ENCODE peak calls at places on chromosomes 16 and 17, in nine cellular contexts. One of them, this sample, is unnamed. For H3K27me3, the result is how much of the 10 kb centered on the place peaks cover.

GRCh38 chr16:30394603-30395154 is 541 bp upstream of the ZNF48 start:
- DNase-seq in AG04450: no peak
- DNase-seq in NT2/D1: no peak
- DNase-seq in CD8-positive, alpha-beta T cell: no peak
- DNase-seq in CD8-positive, alpha-beta memory T cell: no peak
- DNase-seq in right cardiac atrium: peak
- DNase-seq in Peyer's patch: no peak
- DNase-seq in left lung: no peak
- DNase-seq in brain microvascular endothelial cell: peak
- DNase-seq in this sample: no peak

GRCh38 chr17:19258371-19258770 is 21.2 kb downstream of the EPN2 start:
- DNase-seq in AG04450: no peak
- DNase-seq in NT2/D1: no peak
- DNase-seq in CD8-positive, alpha-beta T cell: no peak
- DNase-seq in CD8-positive, alpha-beta memory T cell: no peak
- DNase-seq in right cardiac atrium: no peak
- DNase-seq in Peyer's patch: no peak
- DNase-seq in left lung: no peak
- DNase-seq in brain microvascular endothelial cell: no peak
- DNase-seq in this sample: no peak

GRCh38 chr16:67150058-67150832 is 553 bp downstream of the B3GNT9 start:
- DNase-seq in AG04450: no peak
- DNase-seq in NT2/D1: no peak
- DNase-seq in CD8-positive, alpha-beta T cell: no peak
- DNase-seq in CD8-positive, alpha-beta memory T cell: peak
- DNase-seq in right cardiac atrium: peak
- DNase-seq in Peyer's patch: no peak
- DNase-seq in left lung: no peak
- DNase-seq in brain microvascular endothelial cell: peak
- DNase-seq in this sample: peak

GRCh38 chr17:79948918-79949645 is 86.6 kb downstream of the TBC1D16 start:
- DNase-seq in AG04450: no peak
- DNase-seq in NT2/D1: no peak
- DNase-seq in CD8-positive, alpha-beta T cell: no peak
- DNase-seq in CD8-positive, alpha-beta memory T cell: no peak
- DNase-seq in right cardiac atrium: no peak
- DNase-seq in Peyer's patch: peak
- DNase-seq in left lung: no peak
- DNase-seq in brain microvascular endothelial cell: no peak
- DNase-seq in this sample: no peak

GRCh38 chr17:58447039-58447975 is 30.0 kb upstream of the RNF43 start:
- DNase-seq in AG04450: peak
- DNase-seq in NT2/D1: peak
- DNase-seq in CD8-positive, alpha-beta T cell: peak
- DNase-seq in CD8-positive, alpha-beta memory T cell: peak
- DNase-seq in right cardiac atrium: peak
- DNase-seq in Peyer's patch: peak
- DNase-seq in left lung: peak
- DNase-seq in brain microvascular endothelial cell: peak
- DNase-seq in this sample: peak

GRCh38 chr16:25340973-25341372 is 83.3 kb upstream of the ZKSCAN2 start:
- DNase-seq in AG04450: no peak
- DNase-seq in NT2/D1: no peak
- DNase-seq in CD8-positive, alpha-beta T cell: no peak
- DNase-seq in CD8-positive, alpha-beta memory T cell: no peak
- DNase-seq in right cardiac atrium: no peak
- DNase-seq in Peyer's patch: no peak
- DNase-seq in left lung: no peak
- DNase-seq in brain microvascular endothelial cell: no peak
- DNase-seq in this sample: no peak

GRCh38 chr16:1481906-1482835 is 6.6 kb downstream of the PTX4 start:
- DNase-seq in AG04450: no peak
- DNase-seq in NT2/D1: no peak
- DNase-seq in CD8-positive, alpha-beta T cell: no peak
- DNase-seq in CD8-positive, alpha-beta memory T cell: no peak
- DNase-seq in right cardiac atrium: no peak
- DNase-seq in Peyer's patch: no peak
- DNase-seq in left lung: no peak
- DNase-seq in brain microvascular endothelial cell: no peak
- DNase-seq in this sample: peak

GRCh38 chr16:49463529-49463928 is 89.9 kb downstream of the C16orf78 start:
- DNase-seq in AG04450: no peak
- DNase-seq in NT2/D1: no peak
- DNase-seq in CD8-positive, alpha-beta T cell: peak
- DNase-seq in CD8-positive, alpha-beta memory T cell: peak
- DNase-seq in right cardiac atrium: no peak
- DNase-seq in Peyer's patch: peak
- DNase-seq in left lung: peak
- DNase-seq in brain microvascular endothelial cell: no peak
- DNase-seq in this sample: no peak

GRCh38 chr16:1183235-1183907 is 30.5 kb downstream of the CACNA1H start:
- DNase-seq in AG04450: peak
- DNase-seq in NT2/D1: peak
- DNase-seq in CD8-positive, alpha-beta T cell: no peak
- DNase-seq in CD8-positive, alpha-beta memory T cell: no peak
- DNase-seq in right cardiac atrium: peak
- DNase-seq in Peyer's patch: no peak
- DNase-seq in left lung: peak
- DNase-seq in brain microvascular endothelial cell: peak
- DNase-seq in this sample: no peak

GRCh38 chr17:38747385-38748328 is 479 bp downstream of the PCGF2 start:
- DNase-seq in AG04450: no peak
- DNase-seq in NT2/D1: no peak
- DNase-seq in CD8-positive, alpha-beta T cell: no peak
- DNase-seq in CD8-positive, alpha-beta memory T cell: no peak
- DNase-seq in right cardiac atrium: peak
- DNase-seq in Peyer's patch: peak
- DNase-seq in left lung: no peak
- DNase-seq in brain microvascular endothelial cell: no peak
- DNase-seq in this sample: no peak

GRCh38 chr16:19431636-19432340 is 14.1 kb downstream of the TMC5 start:
- DNase-seq in AG04450: no peak
- DNase-seq in NT2/D1: no peak
- DNase-seq in CD8-positive, alpha-beta T cell: no peak
- DNase-seq in CD8-positive, alpha-beta memory T cell: no peak
- DNase-seq in right cardiac atrium: no peak
- DNase-seq in Peyer's patch: peak
- DNase-seq in left lung: no peak
- DNase-seq in brain microvascular endothelial cell: no peak
- DNase-seq in this sample: peak

GRCh38 chr17:35460354-35460851 is 11.8 kb upstream of the SLFN13 start:
- DNase-seq in AG04450: no peak
- DNase-seq in NT2/D1: no peak
- DNase-seq in CD8-positive, alpha-beta T cell: peak
- DNase-seq in CD8-positive, alpha-beta memory T cell: peak
- DNase-seq in right cardiac atrium: peak
- DNase-seq in Peyer's patch: peak
- DNase-seq in left lung: peak
- DNase-seq in brain microvascular endothelial cell: no peak
- DNase-seq in this sample: peak

GRCh38 chr17:75102385-75102821 is 7.4 kb upstream of the ARMC7 start:
- DNase-seq in AG04450: no peak
- DNase-seq in NT2/D1: no peak
- DNase-seq in CD8-positive, alpha-beta T cell: no peak
- DNase-seq in CD8-positive, alpha-beta memory T cell: no peak
- DNase-seq in right cardiac atrium: no peak
- DNase-seq in Peyer's patch: peak
- DNase-seq in left lung: no peak
- DNase-seq in brain microvascular endothelial cell: no peak
- DNase-seq in this sample: no peak

GRCh38 chr17:9363440-9364350 is 211.9 kb downstream of the STX8 start:
- DNase-seq in AG04450: no peak
- DNase-seq in NT2/D1: no peak
- DNase-seq in CD8-positive, alpha-beta T cell: no peak
- DNase-seq in CD8-positive, alpha-beta memory T cell: no peak
- DNase-seq in right cardiac atrium: no peak
- DNase-seq in Peyer's patch: no peak
- DNase-seq in left lung: no peak
- DNase-seq in brain microvascular endothelial cell: peak
- DNase-seq in this sample: peak

GRCh38 chr16:57297856-57298255 is 13.4 kb upstream of the PLLP start:
- DNase-seq in AG04450: no peak
- DNase-seq in NT2/D1: no peak
- DNase-seq in CD8-positive, alpha-beta T cell: peak
- DNase-seq in CD8-positive, alpha-beta memory T cell: peak
- DNase-seq in right cardiac atrium: no peak
- DNase-seq in Peyer's patch: peak
- DNase-seq in left lung: no peak
- DNase-seq in brain microvascular endothelial cell: no peak
- DNase-seq in this sample: no peak

GRCh38 chr17:31573047-31573446 is 181.6 kb downstream of the RAB11FIP4 start:
- DNase-seq in AG04450: no peak
- DNase-seq in NT2/D1: no peak
- DNase-seq in CD8-positive, alpha-beta T cell: no peak
- DNase-seq in CD8-positive, alpha-beta memory T cell: no peak
- DNase-seq in right cardiac atrium: no peak
- DNase-seq in Peyer's patch: no peak
- DNase-seq in left lung: no peak
- DNase-seq in brain microvascular endothelial cell: no peak
- DNase-seq in this sample: no peak

DNA sequence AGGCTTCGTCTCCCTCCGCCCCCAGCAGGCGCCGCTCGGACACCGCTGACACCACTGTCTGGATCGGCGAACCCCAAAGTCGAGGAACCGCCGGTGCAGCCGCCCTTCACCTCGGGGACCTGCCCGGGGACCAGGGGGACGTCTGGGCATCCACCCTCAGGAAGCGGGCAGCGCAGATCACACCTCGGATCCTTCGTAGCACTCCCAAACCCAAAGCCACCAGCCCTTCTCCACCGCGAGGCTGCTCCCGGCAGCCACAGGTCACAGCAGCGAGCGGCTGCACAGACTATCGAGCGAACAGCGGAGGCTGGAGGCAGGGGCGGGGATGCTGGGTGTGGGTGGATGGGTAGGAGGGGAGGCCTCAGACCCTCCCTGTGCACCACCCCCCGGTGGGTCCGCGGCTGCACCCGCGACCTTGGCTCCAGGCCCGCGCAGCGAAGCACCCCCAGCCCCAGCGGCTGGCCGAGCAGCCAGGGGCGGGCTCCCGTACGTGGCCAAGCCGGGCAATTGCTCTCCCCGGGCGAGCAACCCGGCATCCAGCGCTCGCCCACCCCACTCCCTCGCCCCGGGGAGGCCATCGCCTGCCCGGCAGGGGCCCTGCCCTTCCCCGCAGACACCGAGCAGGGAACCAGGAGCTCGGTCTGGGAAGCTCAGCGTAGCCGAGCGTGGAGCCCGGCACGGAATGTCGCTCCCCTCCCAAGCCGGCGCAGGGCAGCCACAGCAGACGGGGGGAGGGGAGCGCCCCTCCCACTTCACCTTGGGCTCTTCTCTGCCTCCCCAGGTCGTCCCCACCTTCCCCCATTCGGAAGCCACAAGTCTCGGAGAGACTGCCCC is 1.0 kb downstream of the SDK2 start:
- DNase-seq in AG04450: no peak
- DNase-seq in NT2/D1: no peak
- DNase-seq in CD8-positive, alpha-beta T cell: peak
- DNase-seq in CD8-positive, alpha-beta memory T cell: no peak
- DNase-seq in right cardiac atrium: peak
- DNase-seq in Peyer's patch: no peak
- DNase-seq in left lung: no peak
- DNase-seq in brain microvascular endothelial cell: no peak
- DNase-seq in this sample: peak
- H3K27me3 ChIP-seq in AG04450: under half
- H3K27me3 ChIP-seq in NT2/D1: under half
- H3K27me3 ChIP-seq in CD8-positive, alpha-beta T cell: under half
- H3K27me3 ChIP-seq in CD8-positive, alpha-beta memory T cell: under half
- H3K27me3 ChIP-seq in right cardiac atrium: under half
- H3K27me3 ChIP-seq in Peyer's patch: under half
- H3K27me3 ChIP-seq in left lung: under half
- H3K27me3 ChIP-seq in brain microvascular endothelial cell: under half
- H3K27me3 ChIP-seq in this sample: under half

DNA sequence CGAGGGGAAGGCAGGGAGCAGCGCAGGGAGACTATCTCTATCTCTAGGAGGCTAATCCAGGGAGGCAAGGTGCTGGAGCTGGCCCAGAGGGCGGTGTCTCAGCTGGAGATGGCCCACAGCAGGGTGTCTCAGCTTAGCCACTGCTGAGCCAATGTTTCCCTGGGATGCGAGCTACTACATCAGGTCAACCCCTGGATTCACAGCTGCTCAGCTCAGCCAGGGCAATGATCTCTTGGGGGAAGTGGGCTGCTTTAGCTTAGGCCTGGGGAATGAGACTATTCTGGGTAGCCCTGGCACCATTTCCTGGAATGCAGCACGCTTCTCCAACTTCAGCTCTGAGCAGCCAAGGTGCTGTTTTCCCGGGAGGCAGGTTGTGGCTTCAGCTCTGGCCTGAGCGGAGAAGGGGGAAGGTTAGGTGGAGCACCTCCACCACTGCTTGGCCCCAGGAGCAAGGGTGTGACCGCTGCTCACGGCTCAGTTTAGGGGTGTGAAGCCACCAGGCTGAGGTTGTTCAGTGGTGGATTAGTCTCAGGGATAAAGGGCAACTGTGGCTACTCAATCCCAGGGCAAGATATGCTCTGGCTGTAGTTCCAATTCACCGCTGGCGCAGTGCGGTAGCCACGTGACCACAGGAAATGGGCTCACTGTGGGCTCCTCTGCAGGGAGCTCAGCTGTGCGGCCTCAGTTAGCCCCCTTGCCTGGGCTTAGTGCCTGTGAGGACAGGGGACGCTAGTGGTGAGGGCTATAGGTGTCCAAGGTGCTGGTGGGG is 5.2 kb upstream of the PRSS21 start:
- DNase-seq in AG04450: no peak
- DNase-seq in NT2/D1: no peak
- DNase-seq in CD8-positive, alpha-beta T cell: no peak
- DNase-seq in CD8-positive, alpha-beta memory T cell: no peak
- DNase-seq in right cardiac atrium: no peak
- DNase-seq in Peyer's patch: no peak
- DNase-seq in left lung: no peak
- DNase-seq in brain microvascular endothelial cell: no peak
- DNase-seq in this sample: no peak
- H3K27me3 ChIP-seq in AG04450: under half
- H3K27me3 ChIP-seq in NT2/D1: under half
- H3K27me3 ChIP-seq in CD8-positive, alpha-beta T cell: under half
- H3K27me3 ChIP-seq in CD8-positive, alpha-beta memory T cell: under half
- H3K27me3 ChIP-seq in right cardiac atrium: under half
- H3K27me3 ChIP-seq in Peyer's patch: under half
- H3K27me3 ChIP-seq in left lung: under half
- H3K27me3 ChIP-seq in brain microvascular endothelial cell: under half
- H3K27me3 ChIP-seq in this sample: under half

DNA sequence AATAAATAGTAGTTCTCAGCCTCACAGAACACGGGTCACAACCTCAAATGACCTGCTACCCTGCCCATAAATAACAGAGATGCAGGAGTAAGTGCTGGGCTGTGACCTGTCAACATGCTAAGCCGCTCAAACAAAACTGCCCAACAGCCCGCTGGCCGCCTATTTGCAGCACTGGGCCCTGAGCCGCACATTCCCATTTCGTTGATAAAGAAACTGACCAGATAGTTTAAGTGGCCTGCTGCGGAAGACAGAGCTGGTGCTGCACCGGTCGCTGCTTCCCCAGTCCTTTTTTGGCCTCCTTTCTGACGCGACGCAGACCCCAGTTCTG is 443 bp upstream of the SLC6A2 start:
- DNase-seq in AG04450: no peak
- DNase-seq in NT2/D1: no peak
- DNase-seq in CD8-positive, alpha-beta T cell: no peak
- DNase-seq in CD8-positive, alpha-beta memory T cell: no peak
- DNase-seq in right cardiac atrium: no peak
- DNase-seq in Peyer's patch: no peak
- DNase-seq in left lung: no peak
- DNase-seq in brain microvascular endothelial cell: no peak
- DNase-seq in this sample: no peak
- H3K27me3 ChIP-seq in AG04450: half or more
- H3K27me3 ChIP-seq in NT2/D1: half or more
- H3K27me3 ChIP-seq in CD8-positive, alpha-beta T cell: under half
- H3K27me3 ChIP-seq in CD8-positive, alpha-beta memory T cell: under half
- H3K27me3 ChIP-seq in right cardiac atrium: under half
- H3K27me3 ChIP-seq in Peyer's patch: under half
- H3K27me3 ChIP-seq in left lung: under half
- H3K27me3 ChIP-seq in brain microvascular endothelial cell: under half
- H3K27me3 ChIP-seq in this sample: under half

GRCh38 chr17:57043276-57043675 is 41.8 kb upstream of the AKAP1 start:
- DNase-seq in AG04450: no peak
- DNase-seq in NT2/D1: no peak
- DNase-seq in CD8-positive, alpha-beta T cell: no peak
- DNase-seq in CD8-positive, alpha-beta memory T cell: no peak
- DNase-seq in right cardiac atrium: no peak
- DNase-seq in Peyer's patch: no peak
- DNase-seq in left lung: no peak
- DNase-seq in brain microvascular endothelial cell: no peak
- DNase-seq in this sample: no peak
- H3K27me3 ChIP-seq in AG04450: under half
- H3K27me3 ChIP-seq in NT2/D1: under half
- H3K27me3 ChIP-seq in CD8-positive, alpha-beta T cell: under half
- H3K27me3 ChIP-seq in CD8-positive, alpha-beta memory T cell: under half
- H3K27me3 ChIP-seq in right cardiac atrium: under half
- H3K27me3 ChIP-seq in Peyer's patch: under half
- H3K27me3 ChIP-seq in left lung: under half
- H3K27me3 ChIP-seq in brain microvascular endothelial cell: under half
- H3K27me3 ChIP-seq in this sample: under half